ENCODE peak calls at places on chromosomes 6 and 20, in five cellular contexts. B is A549, Q is endothelial cell of umbilical vein, R is HepG2, T is K562. H is an unnamed sample.

GRCh38 chr6:68077661-68078060 is 557.4 kb upstream of the ADGRB3 start:
- DNase-seq in B (no peak), Q (no peak), R (no peak), T (no peak), H (no peak)

GRCh38 chr6:35719830-35720733 is 16.8 kb upstream of the ARMC12 start:
- DNase-seq in B (no peak), Q (peak; percentile 62), R (no peak), T (peak; percentile 52), H (peak; percentile 69)

GRCh38 chr20:1965520-1966278 is 28.2 kb downstream of the PDYN start:
- DNase-seq in B (peak; percentile 80), Q (peak; percentile 63), R (peak; percentile 71), T (peak; percentile 79), H (peak; percentile 73)

GRCh38 chr6:162371133-162371532 is 356.4 kb downstream of the PRKN start:
- DNase-seq in B (no peak), Q (no peak), R (no peak), T (no peak), H (no peak)

GRCh38 chr6:20873425-20874190 is 339.4 kb downstream of the CDKAL1 start:
- DNase-seq in B (peak; percentile 57), Q (peak; percentile 25), R (no peak), T (no peak), H (no peak)

GRCh38 chr20:19757973-19758887 is at the start of gene RIN2:
- DNase-seq in B (peak; percentile 96), Q (peak; percentile 92), R (peak; percentile 86), T (peak; percentile 7), H (peak; percentile 88)

GRCh38 chr20:62802026-62802712 is 2.5 kb upstream of the OGFR start:
- DNase-seq in B (no peak), Q (no peak), R (no peak), T (no peak), H (no peak)

GRCh38 chr20:3042621-3043020 is 801 bp upstream of the GNRH2 start:
- DNase-seq in B (no peak), Q (no peak), R (no peak), T (no peak), H (no peak)

GRCh38 chr6:36362551-36363389 is 24.7 kb downstream of the ETV7 start:
- DNase-seq in B (no peak), Q (no peak), R (no peak), T (no peak), H (no peak)

GRCh38 chr20:53296451-53297153 is 297.0 kb downstream of the ZNF217 start:
- DNase-seq in B (no peak), Q (no peak), R (no peak), T (peak; percentile 61), H (no peak)

GRCh38 chr6:53714888-53715287 is 49.3 kb upstream of the KLHL31 start:
- DNase-seq in B (no peak), Q (no peak), R (peak; percentile 70), T (no peak), H (no peak)

GRCh38 chr6:136103763-136104311 is 146.3 kb downstream of the MTFR2 start:
- DNase-seq in B (no peak), Q (peak; percentile 62), R (peak; percentile 38), T (no peak), H (peak; percentile 48)

GRCh38 chr6:127481628-127482027 is 22.4 kb upstream of the KIAA0408 start:
- DNase-seq in B (peak; percentile 9), Q (peak; percentile 69), R (no peak), T (no peak), H (no peak)

GRCh38 chr6:6005467-6006427 is 978 bp downstream of the NRN1 start:
- DNase-seq in B (no peak), Q (peak; percentile 24), R (no peak), T (no peak), H (no peak)

GRCh38 chr6:50720623-50721022 is 7.3 kb downstream of the TFAP2D start:
- DNase-seq in B (no peak), Q (peak; percentile 5), R (no peak), T (no peak), H (no peak)

GRCh38 chr6:166027761-166028160 is 139.9 kb downstream of the TBXT start:
- DNase-seq in B (no peak), Q (no peak), R (no peak), T (no peak), H (no peak)

GRCh38 chr6:148425443-148425842 is 82.8 kb downstream of the SASH1 start:
- DNase-seq in B (no peak), Q (no peak), R (no peak), T (no peak), H (no peak)

GRCh38 chr6:89313006-89313405 is 2.1 kb downstream of the GABRR2 start:
- DNase-seq in B (no peak), Q (peak; percentile 32), R (no peak), T (no peak), H (no peak)

DNA sequence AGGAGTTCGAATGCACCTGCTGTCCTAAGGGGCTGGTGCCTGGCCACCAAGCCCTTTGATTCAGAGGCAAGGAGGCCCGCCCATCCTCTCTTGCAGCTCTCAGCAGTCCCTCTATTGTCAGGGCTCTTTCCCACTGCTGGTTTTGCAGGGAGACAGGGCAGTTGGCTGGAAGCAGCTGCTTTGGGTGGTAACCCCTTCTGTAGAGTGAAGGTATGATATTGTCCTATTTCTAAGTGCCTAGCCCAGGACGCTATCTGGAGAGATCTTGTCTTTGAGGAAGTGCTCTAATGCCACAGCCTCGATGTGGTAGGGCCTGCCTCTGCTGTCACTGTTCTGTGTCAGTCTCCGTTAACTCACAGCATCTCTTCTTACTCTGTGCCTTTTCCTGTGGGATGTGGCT is 5.6 kb downstream of the PLCG1 start:
- DNase-seq in B (no peak), Q (no peak), R (no peak), T (no peak), H (no peak)
- H3K4me1 ChIP-seq in B (peaks cover 7% of the 10 kb centered on the region), Q (peaks cover 80% of the 10 kb centered on the region), R (peaks cover 66% of the 10 kb centered on the region), T (peaks cover 28% of the 10 kb centered on the region), H (peaks cover 14% of the 10 kb centered on the region)

DNA sequence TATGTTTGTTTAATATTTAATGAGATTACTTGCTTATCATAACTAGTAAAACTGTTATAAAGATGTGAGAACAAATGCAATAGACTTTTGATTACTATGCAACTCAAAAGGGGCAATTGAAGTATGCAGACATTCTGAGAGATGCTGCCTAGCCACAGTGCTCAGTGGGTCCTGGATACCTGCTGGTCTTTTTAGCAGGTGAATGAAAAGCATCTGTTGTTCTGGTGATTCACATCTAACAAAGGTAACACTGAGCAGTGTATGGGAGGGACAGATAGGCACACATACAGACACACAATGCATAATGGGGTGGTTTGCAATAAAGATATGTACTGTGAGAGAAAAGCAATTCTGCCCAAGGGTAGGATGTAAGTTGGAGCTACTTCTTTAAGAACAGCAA is 46.9 kb downstream of the OGFRL1 start:
- DNase-seq in B (no peak), Q (no peak), R (no peak), T (no peak), H (no peak)
- TF ChIP-seq JUN in B (no peak), Q (no peak), R (no peak), T (no peak), H (no peak)

GRCh38 chr20:48822178-48822577 is 5.6 kb downstream of the PREX1 start:
- DNase-seq in B (no peak), Q (no peak), R (no peak), T (no peak), H (no peak)
- H3K4me1 ChIP-seq in B (peaks cover 4% of the 10 kb centered on the region), Q (peaks cover 54% of the 10 kb centered on the region), R (no peaks in the 10 kb centered on the region), T (peaks cover 3% of the 10 kb centered on the region), H (peaks cover 3% of the 10 kb centered on the region)

GRCh38 chr6:100904316-100904715 is 23.2 kb upstream of the ASCC3 start:
- DNase-seq in B (no peak), Q (no peak), R (no peak), T (no peak), H (no peak)
- TF ChIP-seq JUN in B (no peak), Q (no peak), R (no peak), T (no peak), H (no peak)

DNA sequence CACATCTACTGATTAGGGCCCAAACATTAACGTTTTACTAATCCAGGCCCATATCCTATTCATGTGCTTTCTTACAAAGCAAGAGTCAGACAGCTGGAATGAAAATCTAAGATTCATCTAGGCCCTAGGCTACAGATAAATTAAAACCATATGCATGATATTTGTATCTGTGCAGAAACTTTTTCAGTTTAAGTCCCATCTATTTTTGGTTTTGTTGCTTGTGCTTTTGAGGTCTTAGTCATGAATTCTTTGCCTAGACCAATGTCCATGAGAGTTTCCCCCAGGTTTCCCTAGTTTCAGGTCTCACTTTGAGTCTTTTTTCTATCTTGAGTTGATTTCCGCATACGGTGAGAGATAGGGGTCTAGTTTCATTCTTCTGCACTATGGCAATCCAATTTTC is 20.2 kb downstream of the ADNP start:
- DNase-seq in B (no peak), Q (no peak), R (no peak), T (no peak), H (no peak)
- H3K4me1 ChIP-seq in B (peaks cover 20% of the 10 kb centered on the region), Q (peaks cover 27% of the 10 kb centered on the region), R (peaks cover 13% of the 10 kb centered on the region), T (peaks cover 8% of the 10 kb centered on the region), H (peaks cover 2% of the 10 kb centered on the region)

GRCh38 chr20:43572891-43573290 is 14.1 kb downstream of the SGK2 start:
- DNase-seq in B (no peak), Q (no peak), R (no peak), T (no peak), H (no peak)
- TF ChIP-seq JUN in B (no peak), Q (no peak), R (no peak), T (no peak), H (no peak)